ENCODE peak calls at places on chromosomes 5 and 9, in nine cellular contexts. P is GM12878, R is HepG2, Q is A549, V is transverse colon, I is tibial nerve, G is sigmoid colon, T is ovary, Y is SK-N-SH. D is an unnamed sample.

GRCh38 chr9:129221979-129222635 is 44.0 kb upstream of the IER5L start:
- DNase-seq in V (no peak), R (no peak), Q (no peak), P (no peak), I (no peak), Y (no peak), G (no peak), T (no peak), D (no peak)

GRCh38 chr9:81613002-81613750 is 76.2 kb downstream of the TLE1 start:
- DNase-seq in T (peak), Y (peak), R (no peak), P (no peak), I (peak), Q (no peak), V (peak), G (peak), D (no peak)

GRCh38 chr9:35488566-35489312 is 1.2 kb upstream of the RUSC2 start:
- DNase-seq in P (no peak), R (peak), V (no peak), T (no peak), I (no peak), Q (no peak), G (no peak), Y (no peak), D (no peak)

GRCh38 chr5:56123531-56124243 is 109.4 kb downstream of the ANKRD55 start:
- DNase-seq in V (peak), G (peak), T (peak), I (no peak), R (peak), Y (no peak), P (no peak), Q (peak), D (no peak)

GRCh38 chr5:165130656-165131055 is 1625.2 kb downstream of the MAT2B start:
- DNase-seq in R (no peak), G (no peak), Q (no peak), T (no peak), I (no peak), P (no peak), Y (no peak), V (no peak), D (no peak)

GRCh38 chr9:134136117-134136996 is 475 bp downstream of the WDR5 start:
- DNase-seq in I (no peak), T (no peak), Y (no peak), R (no peak), G (no peak), P (no peak), Q (no peak), V (peak), D (no peak)

GRCh38 chr5:13987843-13988464 is 43.5 kb upstream of the DNAH5 start:
- DNase-seq in Q (peak), P (no peak), I (peak), G (peak), R (peak), V (peak), T (no peak), Y (peak), D (peak)

GRCh38 chr5:150245111-150245789 is 44.3 kb downstream of the CAMK2A start:
- DNase-seq in Q (no peak), I (no peak), V (no peak), P (no peak), G (no peak), Y (peak), R (no peak), T (peak), D (no peak)

GRCh38 chr9:21974542-21975409 is 19.4 kb downstream of the CDKN2A start:
- DNase-seq in I (no peak), P (no peak), R (no peak), Y (peak), T (no peak), G (no peak), Q (no peak), V (no peak), D (peak)

GRCh38 chr9:27184556-27185351 is 75.7 kb downstream of the TEK start:
- DNase-seq in T (no peak), Y (no peak), G (no peak), R (no peak), Q (no peak), V (no peak), I (no peak), P (no peak), D (peak)

GRCh38 chr9:37218800-37219425 is 98.5 kb downstream of the ZCCHC7 start:
- DNase-seq in G (no peak), T (no peak), V (no peak), I (no peak), P (no peak), Y (no peak), Q (no peak), R (no peak), D (no peak)

GRCh38 chr5:143898381-143898780 is 86.4 kb downstream of the HMHB1 start:
- DNase-seq in T (no peak), I (no peak), V (no peak), Q (no peak), R (no peak), G (no peak), P (no peak), Y (peak), D (no peak)

GRCh38 chr5:138694146-138694545 is 59.1 kb upstream of the CTNNA1 start:
- DNase-seq in V (no peak), Q (no peak), R (no peak), G (no peak), T (no peak), I (no peak), Y (no peak), P (no peak), D (no peak)

GRCh38 chr9:26551971-26552370 is 340.6 kb downstream of the CAAP1 start:
- DNase-seq in P (no peak), G (no peak), V (no peak), Q (no peak), T (no peak), I (no peak), Y (no peak), R (no peak), D (no peak)

GRCh38 chr9:86434039-86434726 is 80.0 kb upstream of the TUT7 start:
- DNase-seq in V (no peak), P (no peak), Y (peak), Q (peak), T (peak), I (no peak), R (peak), G (peak), D (no peak)

GRCh38 chr5:148491015-148491792 is 107.4 kb downstream of the FBXO38 start:
- DNase-seq in V (no peak), I (no peak), P (no peak), T (no peak), G (no peak), R (no peak), Q (no peak), Y (no peak), D (no peak)

GRCh38 chr9:73118898-73119554 is 32.6 kb upstream of the ANXA1 start:
- DNase-seq in G (no peak), P (no peak), I (no peak), Y (no peak), R (no peak), V (no peak), Q (peak), T (no peak), D (no peak)

GRCh38 chr9:135038826-135039225 is 48.6 kb upstream of the OLFM1 start:
- DNase-seq in R (no peak), I (no peak), G (peak), V (no peak), Y (no peak), Q (no peak), T (peak), P (no peak), D (no peak)

GRCh38 chr5:180090769-180091546 is 19.4 kb upstream of the RNF130 start:
- DNase-seq in Q (peak), R (peak), P (no peak), V (peak), G (no peak), T (no peak), Y (no peak), I (no peak), D (peak)

GRCh38 chr9:1869843-1870242 is 145.3 kb upstream of the SMARCA2 start:
- DNase-seq in Q (peak), Y (peak), P (no peak), R (peak), V (no peak), T (no peak), G (no peak), I (no peak), D (no peak)

GRCh38 chr9:115117999-115118470 is at the start of gene TNC:
- DNase-seq in R (no peak), T (no peak), I (peak), Q (peak), P (no peak), Y (peak), G (peak), V (peak), D (peak)

GRCh38 chr5:67221487-67222242 is 25.1 kb upstream of the CD180 start:
- DNase-seq in Y (no peak), R (no peak), I (no peak), G (no peak), Q (no peak), V (peak), P (no peak), T (no peak), D (no peak)

GRCh38 chr5:143213231-143213850 is 190.1 kb downstream of the NR3C1 start:
- DNase-seq in R (no peak), Y (no peak), G (peak), I (no peak), Q (no peak), V (no peak), P (no peak), T (no peak), D (no peak)

GRCh38 chr5:101991486-101991885 is 304.6 kb downstream of the SLCO4C1 start:
- DNase-seq in V (no peak), T (no peak), I (no peak), Y (no peak), R (no peak), P (no peak), G (no peak), Q (no peak), D (no peak)

GRCh38 chr5:172284275-172284971 is 859 bp upstream of the UBTD2 start:
- DNase-seq in G (peak), T (no peak), V (no peak), Y (no peak), P (no peak), R (no peak), I (peak), Q (no peak), D (no peak)

GRCh38 chr5:170849374-170849773 is 12.4 kb upstream of the RANBP17 start:
- DNase-seq in Q (no peak), Y (no peak), R (no peak), T (no peak), G (no peak), P (no peak), V (no peak), I (no peak), D (no peak)

GRCh38 chr5:59756373-59757035 is 137.0 kb downstream of the PDE4D start:
- DNase-seq in R (peak), P (no peak), V (peak), G (no peak), T (no peak), I (no peak), Y (no peak), Q (peak), D (no peak)

GRCh38 chr5:59069438-59070079 is 486.7 kb downstream of the RAB3C start:
- DNase-seq in R (peak), Q (peak), T (no peak), I (no peak), P (no peak), V (no peak), Y (no peak), G (peak), D (no peak)

GRCh38 chr9:84667571-84668203 is 1.8 kb upstream of the NTRK2 start:
- DNase-seq in Q (peak), T (peak), P (no peak), I (no peak), R (no peak), V (no peak), G (no peak), Y (peak), D (no peak)

GRCh38 chr5:160129841-160130240 is 10.6 kb upstream of the PWWP2A start:
- DNase-seq in I (no peak), P (no peak), T (no peak), G (no peak), V (no peak), Y (no peak), Q (no peak), R (no peak), D (no peak)

GRCh38 chr5:160128632-160129031 is 9.4 kb upstream of the PWWP2A start:
- DNase-seq in G (no peak), P (no peak), R (no peak), I (no peak), T (no peak), V (no peak), Q (no peak), Y (no peak), D (no peak)

GRCh38 chr5:160134332-160134731 is 15.1 kb upstream of the PWWP2A start:
- DNase-seq in V (no peak), I (no peak), G (no peak), Y (no peak), T (no peak), R (no peak), P (no peak), Q (no peak), D (no peak)

GRCh38 chr5:160133918-160134304 is 14.7 kb upstream of the PWWP2A start:
- DNase-seq in R (no peak), V (no peak), P (no peak), I (no peak), G (no peak), T (no peak), Y (no peak), Q (no peak), D (no peak)

GRCh38 chr5:160133071-160133917 is 14.0 kb upstream of the PWWP2A start:
- DNase-seq in Q (no peak), Y (no peak), G (no peak), I (peak), R (no peak), P (no peak), T (peak), V (no peak), D (no peak)
- TF ChIP-seq EP300 in Q (no peak), Y (no peak), G (no peak), I (no peak), R (no peak), P (no peak), T (no peak), V (no peak), D (no peak)

DNA sequence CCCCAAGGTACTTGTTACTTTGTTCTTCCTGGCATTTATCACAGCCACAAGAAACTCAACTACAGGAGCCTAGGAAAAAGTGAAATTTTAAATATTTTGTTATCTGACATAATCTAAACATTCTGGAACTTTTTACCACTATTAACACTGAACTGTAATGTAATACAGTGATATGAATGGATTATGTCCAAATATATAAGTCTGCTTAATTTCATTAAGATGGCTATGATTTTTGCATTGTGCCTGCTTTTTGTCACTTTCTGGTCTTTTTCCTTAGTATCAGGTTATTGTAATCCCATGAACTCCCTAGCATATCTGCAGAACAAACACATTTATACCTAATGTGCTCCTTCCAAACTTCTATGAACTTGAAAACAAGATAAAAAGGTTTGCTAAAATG is 35.8 kb downstream of the PJA2 start:
- DNase-seq in I (no peak), G (no peak), Y (no peak), P (no peak), V (no peak), R (no peak), T (no peak), Q (no peak), D (no peak)
- TF ChIP-seq EP300 in I (no peak), G (no peak), Y (no peak), P (no peak), V (no peak), R (no peak), T (no peak), Q (no peak), D (no peak)

GRCh38 chr5:35904443-35905132 is 33.8 kb downstream of the CAPSL start:
- DNase-seq in R (no peak), I (no peak), V (no peak), P (peak), Q (no peak), G (no peak), T (no peak), Y (no peak), D (no peak)
- TF ChIP-seq EP300 in R (no peak), I (no peak), V (no peak), P (peak), Q (no peak), G (no peak), T (no peak), Y (no peak), D (no peak)

GRCh38 chr5:107153304-107153703 is 517.4 kb downstream of the EFNA5 start:
- DNase-seq in G (no peak), R (no peak), T (no peak), V (no peak), Q (no peak), P (no peak), Y (no peak), I (no peak), D (no peak)

GRCh38 chr5:107155667-107156066 is 515.1 kb downstream of the EFNA5 start:
- DNase-seq in G (no peak), Q (no peak), V (no peak), T (no peak), R (no peak), I (no peak), P (no peak), Y (no peak), D (no peak)

GRCh38 chr5:107154598-107154997 is 516.1 kb downstream of the EFNA5 start:
- DNase-seq in R (no peak), Y (no peak), I (no peak), T (no peak), Q (no peak), V (no peak), P (no peak), G (no peak), D (no peak)

DNA sequence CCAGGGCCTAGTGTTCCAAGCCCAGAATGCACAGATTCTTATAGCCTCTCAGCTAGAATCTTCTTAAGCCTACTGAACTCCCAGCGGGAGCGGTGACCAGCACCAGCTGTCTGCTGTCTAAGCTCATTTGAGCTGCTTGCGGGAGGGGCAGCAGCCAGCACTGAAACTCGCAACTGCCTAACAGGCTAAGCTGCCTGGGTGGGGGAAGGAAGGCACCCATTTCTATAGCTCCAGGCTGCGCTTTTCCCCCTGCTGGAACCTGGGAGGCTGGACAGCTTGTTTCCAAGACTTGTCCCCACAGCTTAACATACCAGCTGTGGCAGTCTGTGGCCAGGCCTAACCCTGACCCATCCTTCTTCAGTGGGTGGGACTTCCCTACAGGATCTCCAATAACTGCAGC is 512.9 kb downstream of the EFNA5 start:
- DNase-seq in R (no peak), Y (no peak), Q (no peak), I (no peak), P (no peak), T (no peak), V (no peak), G (no peak), D (no peak)
- TF ChIP-seq EP300 in R (no peak), Y (no peak), Q (no peak), I (no peak), P (no peak), T (no peak), V (no peak), G (no peak), D (no peak)

GRCh38 chr9:18255158-18255629 is 218.8 kb upstream of the ADAMTSL1 start:
- DNase-seq in Y (peak), Q (peak), R (peak), G (peak), P (peak), V (peak), I (peak), T (peak), D (peak)
- TF ChIP-seq EP300 in Y (no peak), Q (no peak), R (no peak), G (no peak), P (no peak), V (no peak), I (no peak), T (no peak), D (no peak)

GRCh38 chr5:74240783-74241750 is 399.5 kb downstream of the ENC1 start:
- DNase-seq in I (no peak), Y (no peak), Q (no peak), V (no peak), R (no peak), G (no peak), P (no peak), T (no peak), D (no peak)
- TF ChIP-seq EP300 in I (no peak), Y (no peak), Q (no peak), V (no peak), R (no peak), G (no peak), P (no peak), T (no peak), D (no peak)

GRCh38 chr9:94853887-94854286 is 127.4 kb downstream of the AOPEP start:
- DNase-seq in R (peak), T (no peak), Y (no peak), P (no peak), G (no peak), Q (peak), V (no peak), I (no peak), D (no peak)
- TF ChIP-seq EP300 in R (no peak), T (no peak), Y (no peak), P (no peak), G (no peak), Q (no peak), V (no peak), I (no peak), D (no peak)

DNA sequence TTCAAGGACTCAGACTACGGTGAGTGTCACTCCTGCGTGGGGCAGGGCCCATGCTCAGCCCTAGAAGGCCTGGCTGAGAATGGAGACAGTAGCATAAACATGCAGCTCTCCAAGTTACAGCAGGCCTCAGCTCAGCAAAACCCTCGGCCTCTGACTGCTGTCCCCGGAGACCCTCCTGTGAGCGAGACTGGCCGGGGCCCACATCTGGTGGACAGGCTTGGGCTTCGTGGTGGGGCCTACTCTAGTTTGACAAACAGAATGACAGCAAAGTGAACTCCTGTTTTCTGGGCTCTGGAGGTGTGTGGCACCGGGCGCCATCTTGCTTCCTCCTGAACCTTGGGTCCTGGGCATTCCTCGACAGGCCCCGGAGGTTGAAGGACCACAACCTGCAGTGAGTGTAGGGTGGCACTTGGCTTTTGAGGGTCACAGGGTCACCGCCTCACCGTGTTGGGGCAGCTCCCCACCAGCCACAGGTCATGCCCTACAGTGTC is 97.5 kb downstream of the PHF2 start:
- DNase-seq in V (peak), Q (no peak), R (no peak), P (no peak), I (no peak), T (peak), G (peak), Y (peak), D (no peak)
- TF ChIP-seq EP300 in V (no peak), Q (no peak), R (no peak), P (no peak), I (no peak), T (no peak), G (no peak), Y (no peak), D (no peak)

GRCh38 chr9:16671591-16672137 is 198.8 kb downstream of the BNC2 start:
- DNase-seq in Q (no peak), P (peak), Y (no peak), I (no peak), V (no peak), T (no peak), G (no peak), R (no peak), D (no peak)
- TF ChIP-seq EP300 in Q (no peak), P (no peak), Y (no peak), I (no peak), V (no peak), T (no peak), G (no peak), R (no peak), D (no peak)